ENCODE peak calls at places on chromosomes 3 and 15, in ten cellular contexts. K, Z, Y, I, E, G, D, F, A and O are unnamed samples.

GRCh38 chr15:50247819-50248650 is 17.5 kb downstream of the HDC start:
- DNase-seq in I (no peak), G (no peak), D (no peak), Z (no peak), Y (peak), A (peak), E (no peak), F (no peak), K (peak), O (no peak)

GRCh38 chr3:126147147-126147931 is 33.0 kb downstream of the ALDH1L1 start:
- DNase-seq in E (no peak), Y (no peak), A (no peak), D (no peak), G (no peak), F (no peak), Z (no peak), K (no peak), I (no peak), O (peak)

GRCh38 chr3:121482651-121483050 is 63.1 kb downstream of the POLQ start:
- DNase-seq in I (peak), K (no peak), Y (no peak), Z (no peak), G (peak), D (no peak), F (peak), E (no peak), A (no peak), O (no peak)

GRCh38 chr15:70142322-70143191 is 44.8 kb upstream of the TLE3 start:
- DNase-seq in F (no peak), I (peak), D (no peak), Y (peak), K (no peak), A (no peak), G (no peak), Z (no peak), E (no peak), O (no peak)

GRCh38 chr15:73897441-73898261 is 24.3 kb downstream of the TBC1D21 start:
- DNase-seq in Y (peak), F (peak), G (peak), A (peak), Z (peak), K (peak), E (peak), I (peak), D (peak), O (no peak)

GRCh38 chr3:123664771-123665170 is 79.9 kb upstream of the HACD2 start:
- DNase-seq in G (no peak), Y (no peak), E (no peak), I (no peak), D (no peak), K (no peak), F (no peak), A (no peak), Z (no peak), O (no peak)

GRCh38 chr3:124498891-124499290 is 231.4 kb upstream of the UMPS start:
- DNase-seq in G (no peak), Z (no peak), A (no peak), K (no peak), E (no peak), I (no peak), F (no peak), Y (no peak), D (no peak), O (no peak)

GRCh38 chr3:139131951-139132350 is 87.3 kb upstream of the PRR23C start:
- DNase-seq in K (no peak), E (no peak), I (no peak), Y (no peak), F (no peak), G (no peak), D (no peak), Z (no peak), A (no peak), O (no peak)

GRCh38 chr3:42270561-42270960 is 4.6 kb upstream of the CCK start:
- DNase-seq in Y (no peak), A (no peak), F (no peak), G (no peak), D (no peak), Z (no peak), K (no peak), I (no peak), E (peak), O (no peak)

GRCh38 chr3:57184516-57184915 is 15.3 kb downstream of the HESX1 start:
- DNase-seq in A (no peak), Y (no peak), I (peak), E (no peak), F (no peak), K (no peak), G (no peak), D (no peak), Z (no peak), O (no peak)

GRCh38 chr3:57176045-57176444 is 10.9 kb upstream of the IL17RD start:
- DNase-seq in K (no peak), I (no peak), A (no peak), Y (no peak), D (no peak), Z (no peak), E (no peak), G (no peak), F (no peak), O (peak)

DNA sequence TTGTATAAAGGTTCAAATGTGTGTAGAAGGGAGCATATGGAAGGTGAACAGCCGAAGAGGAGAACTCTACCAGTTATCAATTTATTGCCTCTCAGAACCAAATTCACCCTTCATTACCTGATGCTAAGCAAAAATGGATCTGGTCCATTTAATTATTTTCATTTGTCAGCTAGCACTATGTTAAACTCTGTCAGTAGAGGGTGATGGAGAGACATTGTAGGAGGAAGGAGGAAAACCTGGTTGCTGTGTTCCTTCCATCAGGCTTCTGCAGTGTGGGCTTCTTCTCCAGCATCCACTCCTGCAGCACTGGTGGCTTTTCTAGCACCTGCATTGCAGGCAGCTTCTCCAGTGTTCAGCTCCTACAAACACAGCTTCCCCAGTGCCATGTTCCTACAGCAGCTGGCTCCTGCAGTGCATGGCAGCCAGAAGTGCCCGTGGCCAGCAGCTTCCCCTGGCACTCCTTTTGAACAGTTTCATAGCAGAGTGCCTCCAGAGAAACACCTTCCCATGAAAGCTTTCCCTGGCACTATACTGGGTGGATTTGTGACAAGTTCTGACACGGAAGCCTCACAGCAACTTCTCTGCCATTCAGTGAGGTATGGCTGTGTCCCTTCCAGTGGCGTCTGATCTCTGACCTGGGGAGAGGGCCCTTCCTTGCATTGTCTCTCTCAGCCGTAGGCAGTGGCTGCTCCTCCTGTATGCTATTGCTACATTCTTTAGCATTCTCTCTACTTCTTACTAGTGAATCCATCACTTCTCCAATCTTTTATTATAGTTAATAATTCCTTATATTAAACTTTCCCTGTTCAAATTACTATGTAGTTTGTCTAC is 14.6 kb upstream of the IL17RD start:
- DNase-seq in F (no peak), G (no peak), A (no peak), D (no peak), Y (no peak), I (peak), E (no peak), Z (no peak), K (no peak), O (no peak)
- TF ChIP-seq CTCF in F (peak), G (peak), A (no peak), D (peak), Y (peak), I (peak), E (no peak), Z (no peak), K (peak), O (peak)

GRCh38 chr15:57610130-57610529 is 18.4 kb downstream of the MYZAP start:
- DNase-seq in A (peak), Y (no peak), I (peak), K (no peak), E (peak), Z (no peak), D (peak), F (peak), G (peak), O (no peak)

GRCh38 chr15:57611119-57611518 is 19.4 kb downstream of the MYZAP start:
- DNase-seq in A (peak), Y (no peak), D (no peak), Z (no peak), F (no peak), K (no peak), G (no peak), E (no peak), I (no peak), O (no peak)

GRCh38 chr15:57607570-57608000 is 15.9 kb downstream of the MYZAP start:
- DNase-seq in K (no peak), F (peak), Y (no peak), I (peak), E (peak), G (no peak), D (peak), Z (no peak), A (peak), O (no peak)

GRCh38 chr15:57606816-57607215 is 15.1 kb downstream of the MYZAP start:
- DNase-seq in Y (no peak), D (no peak), E (no peak), Z (no peak), A (no peak), F (no peak), I (no peak), K (no peak), G (no peak), O (no peak)

GRCh38 chr15:57611938-57612337 is 20.2 kb downstream of the MYZAP start:
- DNase-seq in Z (no peak), G (no peak), F (peak), I (peak), Y (peak), E (no peak), A (peak), K (no peak), D (peak), O (no peak)
- TF ChIP-seq CTCF in Z (no peak), G (peak), F (peak), I (peak), Y (peak), E (no peak), A (no peak), K (no peak), D (peak), O (peak)

DNA sequence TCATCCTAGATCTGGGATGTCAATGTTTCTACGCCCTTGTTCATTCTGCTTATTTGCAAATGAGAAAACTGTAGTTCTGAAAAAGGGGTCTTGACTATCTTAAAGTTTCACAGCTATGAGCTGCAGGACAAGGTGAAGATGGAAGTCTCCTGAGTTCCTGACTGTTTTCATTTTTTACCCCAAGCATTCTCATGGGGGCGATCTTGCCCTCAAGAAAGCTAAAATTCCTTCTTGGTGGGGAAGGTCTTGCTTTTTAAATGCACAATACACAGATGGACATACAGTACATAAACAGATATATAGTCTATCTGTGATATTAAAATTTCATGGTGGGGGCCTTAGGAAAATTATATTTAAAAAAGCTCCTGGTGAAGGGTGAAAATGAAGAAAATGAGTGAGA is 32.4 kb downstream of the MASP1 start:
- DNase-seq in G (no peak), D (no peak), F (no peak), K (no peak), E (no peak), Z (no peak), Y (no peak), I (no peak), A (no peak), O (no peak)
- TF ChIP-seq CTCF in G (no peak), D (no peak), F (no peak), K (no peak), E (no peak), Z (no peak), Y (no peak), I (peak), A (no peak), O (no peak)

GRCh38 chr15:29103825-29104565 is 165.6 kb downstream of the NSMCE3 start:
- DNase-seq in I (peak), G (peak), Y (peak), K (peak), A (peak), Z (peak), F (peak), D (peak), E (no peak), O (peak)
- TF ChIP-seq CTCF in I (peak), G (peak), Y (peak), K (peak), A (peak), Z (peak), F (peak), D (peak), E (peak), O (peak)